ENCODE peak calls at places on chromosomes 2 and 18, in five cellular contexts. Z is RKO, R is AG04450, M is NT2/D1, I is OCI-LY7. O is an unnamed sample.

GRCh38 chr18:60082790-60083189 is 183.0 kb downstream of the PMAIP1 start:
- DNase-seq in Z (no peak), R (no peak), M (no peak), I (no peak), O (no peak)

GRCh38 chr18:78196280-78196679 is 783.3 kb upstream of the SALL3 start:
- DNase-seq in Z (no peak), R (no peak), M (no peak), I (no peak), O (no peak)

GRCh38 chr18:48634975-48635374 is 96.1 kb downstream of the CTIF start:
- DNase-seq in Z (no peak), R (no peak), M (no peak), I (no peak), O (no peak)

GRCh38 chr2:238158807-238159539 is at the start of gene ERFE:
- DNase-seq in Z (peak; percentile 47), R (no peak), M (peak; percentile 50), I (peak; percentile 70), O (peak; percentile 70)

GRCh38 chr18:32469691-32470131 is 971 bp downstream of the GAREM1 start:
- DNase-seq in Z (peak; percentile 22), R (no peak), M (no peak), I (no peak), O (peak; percentile 20)

GRCh38 chr2:239589855-239590254 is 189.0 kb upstream of the HDAC4 start:
- DNase-seq in Z (no peak), R (no peak), M (no peak), I (no peak), O (no peak)

GRCh38 chr2:225354281-225354774 is 45.2 kb upstream of the NYAP2 start:
- DNase-seq in Z (no peak), R (no peak), M (peak; percentile 16), I (no peak), O (no peak)

GRCh38 chr18:12520442-12520992 is 112.8 kb downstream of the PRELID3A start:
- DNase-seq in Z (no peak), R (no peak), M (no peak), I (no peak), O (peak; percentile 22)

GRCh38 chr2:27647289-27647688 is 16.1 kb downstream of the SUPT7L start:
- DNase-seq in Z (no peak), R (no peak), M (no peak), I (no peak), O (no peak)

GRCh38 chr18:68916734-68917133 is 118.9 kb downstream of the CCDC102B start:
- DNase-seq in Z (peak; percentile 16), R (no peak), M (no peak), I (no peak), O (peak; percentile 2)

GRCh38 chr2:188079176-188079575 is 212.5 kb upstream of the GULP1 start:
- DNase-seq in Z (no peak), R (peak; percentile 48), M (no peak), I (no peak), O (peak; percentile 79)

GRCh38 chr2:109438773-109439191 is 175.0 kb downstream of the SEPTIN10 start:
- DNase-seq in Z (peak; percentile 19), R (peak; percentile 41), M (no peak), I (no peak), O (no peak)

GRCh38 chr2:201194097-201194496 is 11.2 kb downstream of the CASP10 start:
- DNase-seq in Z (no peak), R (no peak), M (no peak), I (peak; percentile 54), O (no peak)

O was measured in cardiac muscle cell.